ENCODE peak calls at places on chromosomes 11 and 22, in ten cellular contexts. C is endodermal cell, G is transverse colon, Z is neuronal stem cell, W is pancreas, H is cardiac muscle cell, J is Panc1, N is RWPE2, L is dorsolateral prefrontal cortex, A is tibial nerve. R is an unnamed sample. For H3K27me3, the result is how much of the 10 kb centered on the place peaks cover.

GRCh38 chr11:68423481-68423880 is 37.1 kb upstream of the PPP6R3 start:
- DNase-seq in Z (no peak), W (no peak), N (no peak), C (no peak), H (no peak), J (no peak), A (no peak), L (no peak), G (no peak), R (no peak)

GRCh38 chr11:3153291-3153861 is 11.7 kb downstream of the OSBPL5 start:
- DNase-seq in H (no peak), W (no peak), N (no peak), A (peak), L (no peak), C (no peak), G (peak), J (no peak), Z (no peak), R (peak)

GRCh38 chr11:109034341-109034696 is 369.4 kb downstream of the DDX10 start:
- DNase-seq in G (no peak), W (no peak), A (no peak), C (no peak), L (no peak), N (no peak), H (no peak), Z (no peak), J (no peak), R (no peak)

GRCh38 chr11:5887172-5887571 is 5.8 kb upstream of the OR52E5 start:
- DNase-seq in Z (no peak), C (no peak), N (no peak), W (no peak), G (no peak), J (no peak), A (no peak), H (no peak), L (no peak), R (no peak)

GRCh38 chr11:29914203-29914930 is 102.5 kb downstream of the KCNA4 start:
- DNase-seq in Z (no peak), C (no peak), L (no peak), J (no peak), A (no peak), H (no peak), G (no peak), N (no peak), W (no peak), R (no peak)

GRCh38 chr11:116226731-116227130 is 546.1 kb downstream of the BUD13 start:
- DNase-seq in W (no peak), H (no peak), Z (no peak), N (no peak), J (no peak), A (no peak), L (no peak), C (peak), G (no peak), R (peak)

GRCh38 chr22:46183733-46184132 is 33.4 kb downstream of the PPARA start:
- DNase-seq in J (no peak), L (no peak), A (no peak), W (no peak), Z (no peak), N (no peak), C (no peak), G (no peak), H (no peak), R (no peak)

GRCh38 chr11:29005401-29005980 is 897.3 kb downstream of the METTL15 start:
- DNase-seq in Z (no peak), N (no peak), L (no peak), A (no peak), C (peak), G (no peak), H (no peak), W (no peak), J (no peak), R (no peak)

GRCh38 chr22:19178659-19179471 is at the start of gene SLC25A1:
- DNase-seq in G (peak), A (peak), W (peak), L (peak), N (peak), C (peak), Z (peak), J (no peak), H (peak), R (peak)

GRCh38 chr11:92340839-92341238 is 116.2 kb downstream of the FAT3 start:
- DNase-seq in H (no peak), W (peak), N (no peak), C (peak), J (no peak), A (no peak), G (peak), L (no peak), Z (no peak), R (no peak)

GRCh38 chr11:60914620-60915249 is 777 bp downstream of the TMEM109 start:
- DNase-seq in H (peak), W (peak), N (no peak), L (no peak), J (no peak), Z (no peak), A (no peak), C (peak), G (peak), R (no peak)

GRCh38 chr11:67280791-67281551 is 8.1 kb upstream of the ANKRD13D start:
- DNase-seq in G (peak), W (no peak), N (peak), L (no peak), A (no peak), H (no peak), C (no peak), J (no peak), Z (no peak), R (peak)

GRCh38 chr11:111409915-111410314 is 30.8 kb upstream of the POU2AF1 start:
- DNase-seq in N (no peak), G (no peak), L (no peak), J (no peak), W (no peak), Z (no peak), A (no peak), C (no peak), H (no peak), R (no peak)

GRCh38 chr22:32518848-32519247 is 44.2 kb downstream of the FBXO7 start:
- DNase-seq in G (no peak), C (no peak), H (no peak), J (no peak), W (no peak), N (no peak), L (no peak), Z (no peak), A (no peak), R (no peak)

GRCh38 chr11:27696961-27697360 is 3.3 kb downstream of the BDNF start:
- DNase-seq in A (no peak), C (peak), H (no peak), J (no peak), W (no peak), G (no peak), Z (no peak), N (no peak), L (no peak), R (no peak)

GRCh38 chr11:100625041-100625440 is 62.0 kb upstream of the ARHGAP42 start:
- DNase-seq in J (no peak), G (no peak), W (no peak), L (no peak), A (no peak), H (peak), N (no peak), C (no peak), Z (no peak), R (no peak)

GRCh38 chr11:130583866-130584265 is 135.4 kb downstream of the ADAMTS15 start:
- DNase-seq in J (no peak), A (no peak), H (no peak), L (no peak), G (no peak), C (no peak), Z (no peak), N (no peak), W (no peak), R (no peak)

GRCh38 chr11:72354356-72355115 is 79.8 kb downstream of the CLPB start:
- DNase-seq in Z (no peak), L (no peak), G (no peak), N (no peak), C (peak), H (no peak), W (no peak), A (no peak), J (no peak), R (no peak)

GRCh38 chr11:6632116-6633073 is 13.2 kb upstream of the TPP1 start:
- DNase-seq in L (no peak), A (no peak), G (no peak), Z (no peak), H (no peak), N (no peak), W (no peak), C (no peak), J (no peak), R (no peak)

GRCh38 chr11:118202599-118203422 is 22.0 kb downstream of the JAML start:
- DNase-seq in H (no peak), L (no peak), J (no peak), A (no peak), C (no peak), N (no peak), Z (no peak), G (peak), W (peak), R (no peak)

GRCh38 chr11:10809373-10810199 is 860 bp upstream of the EIF4G2 start:
- DNase-seq in C (peak), G (peak), A (peak), Z (peak), L (no peak), N (no peak), W (no peak), H (no peak), J (no peak), R (peak)

DNA sequence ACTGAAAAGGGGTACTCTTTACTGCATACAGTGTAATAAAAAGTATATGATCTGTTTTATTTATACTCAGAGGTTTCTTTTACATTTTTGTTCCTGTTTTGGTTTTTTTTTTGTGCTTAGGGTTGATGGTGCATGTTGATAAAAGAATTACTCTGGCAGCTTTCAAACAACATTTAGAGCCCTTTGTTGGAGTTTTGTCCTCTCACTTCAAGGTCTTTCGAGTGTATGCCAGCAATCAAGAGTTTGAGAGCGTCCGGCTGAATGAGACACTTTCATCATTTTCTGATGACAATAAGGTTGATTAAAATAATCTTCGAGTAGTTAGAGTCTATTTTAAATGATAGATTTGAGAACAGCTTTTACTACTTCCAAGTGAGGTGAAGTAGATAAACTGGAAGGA is 60.6 kb downstream of the DKK3 start:
- DNase-seq in N (no peak), H (no peak), A (no peak), Z (no peak), J (no peak), G (no peak), L (no peak), W (no peak), C (no peak), R (no peak)
- H3K27me3 ChIP-seq in N (under half), H (under half), A (under half), Z (under half), J (under half), G (under half), L (under half), W (under half), C (under half), R (under half)

DNA sequence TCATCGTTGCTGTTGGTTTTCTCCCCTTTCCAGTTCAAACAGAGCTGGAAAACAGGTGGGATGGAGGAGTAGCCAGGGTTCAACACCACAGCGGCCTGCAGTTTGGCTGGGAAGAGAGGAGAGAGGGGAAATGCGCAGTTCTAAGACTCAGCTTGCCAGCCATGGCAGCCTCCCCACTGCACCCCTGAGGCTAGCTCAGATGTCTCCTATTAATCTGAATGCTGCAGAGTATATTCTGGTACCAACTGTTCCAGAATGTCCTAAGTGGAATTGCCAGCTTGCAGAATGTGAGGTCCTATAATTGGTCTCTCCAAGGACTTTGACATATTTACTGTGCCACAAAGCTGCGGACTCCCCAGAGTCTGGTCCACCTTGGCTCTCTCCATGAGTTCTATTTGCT is 32.0 kb downstream of the NEFH start:
- DNase-seq in L (no peak), H (no peak), G (no peak), W (no peak), Z (no peak), J (no peak), C (no peak), N (no peak), A (no peak), R (peak)
- H3K27me3 ChIP-seq in L (under half), H (under half), G (under half), W (under half), Z (under half), J (under half), C (under half), N (under half), A (under half), R (under half)

DNA sequence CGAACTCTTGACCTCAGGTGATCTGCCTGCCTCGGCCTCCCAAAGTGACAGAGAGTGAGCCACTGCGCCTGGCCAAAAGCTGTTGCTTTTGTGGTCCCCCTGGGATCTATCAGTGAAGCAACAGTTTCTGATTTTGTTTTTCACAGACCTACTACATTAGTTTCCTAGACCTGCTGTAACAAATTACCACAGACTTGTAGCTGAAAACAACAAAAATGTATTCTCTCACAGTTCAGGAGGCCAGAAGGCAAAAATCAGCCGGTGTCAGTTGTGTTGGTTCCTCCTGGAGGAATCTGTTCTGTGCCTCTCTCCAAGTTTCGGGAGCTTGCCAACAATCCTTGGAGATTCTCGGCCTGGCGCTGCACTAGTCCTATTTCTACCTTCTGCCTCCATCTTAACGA is 8.5 kb upstream of the SLC35C1 start:
- DNase-seq in N (no peak), C (no peak), Z (no peak), J (no peak), H (no peak), A (no peak), L (no peak), W (no peak), G (no peak), R (no peak)
- H3K27me3 ChIP-seq in N (under half), C (under half), Z (under half), J (under half), H (under half), A (under half), L (under half), W (under half), G (under half), R (under half)

DNA sequence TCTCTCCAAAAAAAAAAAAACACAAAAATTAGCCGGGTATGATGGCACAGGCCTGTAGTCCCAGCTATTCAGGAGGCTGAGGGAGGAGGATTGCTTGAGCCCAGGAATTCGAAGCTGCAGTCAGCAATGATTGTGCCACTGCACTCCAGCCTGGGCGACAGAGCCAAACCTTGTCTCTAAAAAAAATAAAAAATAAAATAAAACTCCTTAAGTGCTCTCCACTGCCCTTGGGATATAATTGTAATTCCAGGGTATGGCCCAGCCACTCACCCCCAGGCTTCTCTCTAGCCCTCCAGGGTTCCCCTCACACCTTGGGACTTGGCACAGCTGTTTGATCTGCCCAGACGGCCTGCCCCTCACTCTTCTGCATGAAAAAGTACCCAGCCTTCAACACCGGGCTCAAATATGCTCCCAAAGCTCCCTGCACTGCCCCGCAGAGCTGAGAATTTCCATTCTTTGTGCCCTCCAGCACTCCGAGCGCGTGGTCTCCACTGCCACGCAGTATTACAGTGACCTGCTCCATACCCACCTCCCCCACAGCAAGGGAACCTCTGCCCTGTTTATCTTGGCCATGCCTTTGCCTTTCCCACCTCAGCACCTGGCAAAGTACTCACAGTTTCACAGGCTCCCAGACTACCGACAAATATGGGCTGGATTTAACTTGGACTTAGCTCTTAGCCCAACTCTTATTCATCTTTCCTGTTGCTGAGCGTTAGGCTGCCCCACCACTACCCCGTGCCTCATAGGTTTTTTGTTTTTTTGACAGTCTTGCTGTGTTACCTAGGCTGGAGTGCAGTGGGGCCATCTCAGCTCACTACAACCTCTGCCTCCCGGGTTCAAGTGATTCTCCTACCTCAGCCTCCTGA is 7.6 kb upstream of the FTH1 start:
- DNase-seq in L (no peak), W (peak), G (peak), Z (no peak), J (no peak), H (no peak), N (no peak), C (peak), A (no peak), R (peak)
- H3K27me3 ChIP-seq in L (under half), W (under half), G (under half), Z (under half), J (under half), H (under half), N (under half), C (under half), A (under half), R (under half)

GRCh38 chr22:22789233-22789921 is 98.2 kb upstream of the IGLL5 start:
- DNase-seq in H (no peak), N (no peak), C (no peak), J (no peak), A (no peak), G (no peak), Z (no peak), L (no peak), W (no peak), R (no peak)
- H3K27me3 ChIP-seq in H (under half), N (under half), C (under half), J (under half), A (under half), G (under half), Z (under half), L (under half), W (under half), R (under half)

GRCh38 chr11:64642876-64643257 is 51.8 kb downstream of the SLC22A12 start:
- DNase-seq in H (no peak), N (no peak), J (no peak), Z (no peak), C (no peak), L (no peak), A (no peak), G (no peak), W (no peak), R (no peak)
- H3K27me3 ChIP-seq in H (half or more), N (half or more), J (under half), Z (half or more), C (half or more), L (under half), A (half or more), G (half or more), W (under half), R (half or more)

DNA sequence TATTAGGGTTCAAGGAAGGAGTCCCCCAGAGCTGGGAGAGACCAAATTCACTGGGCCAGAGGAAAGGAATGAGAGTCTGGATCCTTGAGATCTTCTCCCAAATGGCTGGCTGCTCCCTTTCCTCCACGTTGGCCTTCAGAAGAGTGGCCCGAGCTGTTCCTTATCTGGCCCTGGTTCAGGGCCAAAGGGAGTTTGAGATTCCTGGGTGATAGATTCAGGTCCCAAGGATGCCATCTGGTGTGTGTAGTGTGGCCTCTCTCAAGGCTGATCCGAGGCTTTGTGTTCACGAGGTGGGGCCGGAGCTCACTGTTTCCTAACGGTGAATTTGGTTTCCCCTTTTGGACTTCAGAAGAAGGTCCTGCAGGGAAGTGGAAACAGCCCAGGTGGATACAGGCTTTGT is 17.4 kb upstream of the ABCC8 start:
- DNase-seq in G (no peak), C (no peak), N (no peak), L (no peak), Z (no peak), J (no peak), A (no peak), W (no peak), H (no peak), R (no peak)
- H3K27me3 ChIP-seq in G (under half), C (under half), N (under half), L (under half), Z (under half), J (under half), A (under half), W (under half), H (under half), R (under half)

DNA sequence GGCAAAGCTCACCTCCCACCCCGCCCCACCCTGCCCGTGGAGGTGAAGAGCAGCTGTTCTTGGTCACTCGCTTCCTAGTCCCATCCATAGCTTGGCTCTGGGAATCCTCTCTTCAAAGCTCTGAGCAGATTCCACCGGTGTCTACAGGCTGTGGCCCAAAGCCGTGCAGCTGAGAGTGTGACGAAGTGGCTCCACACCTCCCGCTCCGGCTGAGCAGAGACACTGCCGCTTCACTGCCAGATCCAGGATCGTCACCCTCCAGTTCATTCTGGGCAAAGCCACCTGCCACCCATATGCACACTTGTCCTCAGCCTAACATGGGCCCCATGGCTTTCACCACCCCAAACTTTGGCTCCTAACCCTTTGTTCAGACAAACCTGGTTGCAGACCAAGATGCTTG is 532.9 kb upstream of the B3GAT1 start:
- DNase-seq in H (no peak), L (no peak), A (no peak), G (no peak), C (no peak), Z (no peak), W (no peak), N (no peak), J (no peak), R (no peak)
- H3K27me3 ChIP-seq in H (under half), L (under half), A (under half), G (under half), C (under half), Z (under half), W (under half), N (under half), J (under half), R (under half)

GRCh38 chr11:120245434-120245833 is 5.5 kb downstream of the POU2F3 start:
- DNase-seq in N (no peak), W (no peak), A (no peak), C (no peak), Z (no peak), L (no peak), J (no peak), H (no peak), G (no peak), R (peak)
- H3K27me3 ChIP-seq in N (under half), W (under half), A (under half), C (under half), Z (half or more), L (under half), J (half or more), H (half or more), G (half or more), R (under half)

GRCh38 chr22:43276311-43276710 is 66.9 kb downstream of the SCUBE1 start:
- DNase-seq in H (no peak), A (no peak), C (no peak), N (no peak), L (no peak), Z (no peak), J (no peak), W (no peak), G (no peak), R (no peak)
- H3K27me3 ChIP-seq in H (under half), A (under half), C (under half), N (under half), L (under half), Z (half or more), J (under half), W (under half), G (under half), R (under half)